ENCODE peak calls at places on chromosomes 2 and 18, in four cellular contexts. S is fibroblast of lung, O is mammary epithelial cell, R is A673. I is an unnamed sample.

GRCh38 chr18:62438402-62438801 is 84.4 kb upstream of the ZCCHC2 start:
- DNase-seq in S (no peak), O (no peak), R (no peak), I (no peak)

GRCh38 chr2:163155279-163155883 is 316.8 kb upstream of the KCNH7 start:
- DNase-seq in S (peak), O (peak), R (peak), I (peak)

GRCh38 chr2:1653956-1654695 is 90.2 kb downstream of the PXDN start:
- DNase-seq in S (peak), O (no peak), R (no peak), I (no peak)

GRCh38 chr2:233468746-233469110 is 97.9 kb downstream of the USP40 start:
- DNase-seq in S (no peak), O (no peak), R (no peak), I (no peak)

GRCh38 chr2:69095246-69095645 is 82.3 kb downstream of the ANTXR1 start:
- DNase-seq in S (peak), O (no peak), R (peak), I (no peak)

GRCh38 chr2:237674731-237675276 is 47.4 kb downstream of the LRRFIP1 start:
- DNase-seq in S (peak), O (peak), R (peak), I (peak)

GRCh38 chr2:20485989-20486388 is 39.1 kb downstream of the RHOB start:
- DNase-seq in S (no peak), O (no peak), R (no peak), I (no peak)

GRCh38 chr2:198973181-198973580 is 484.6 kb downstream of the SATB2 start:
- DNase-seq in S (no peak), O (no peak), R (no peak), I (peak)

GRCh38 chr2:10579441-10580169 is 110.2 kb downstream of the NOL10 start:
- DNase-seq in S (no peak), O (peak), R (no peak), I (no peak)

GRCh38 chr18:78554944-78555608 is 424.5 kb upstream of the SALL3 start:
- DNase-seq in S (no peak), O (no peak), R (no peak), I (no peak)

GRCh38 chr2:170596576-170596975 is 118.6 kb upstream of the SP5 start:
- DNase-seq in S (no peak), O (no peak), R (no peak), I (no peak)

GRCh38 chr2:207243601-207244000 is 77.9 kb upstream of the KLF7 start:
- DNase-seq in S (no peak), O (peak), R (no peak), I (peak)

GRCh38 chr2:58973831-58974281 is 732.7 kb upstream of the FANCL start:
- DNase-seq in S (no peak), O (no peak), R (no peak), I (no peak)

GRCh38 chr2:178756843-178757242 is 50.4 kb downstream of the TTN start:
- DNase-seq in S (peak), O (peak), R (no peak), I (no peak)

GRCh38 chr2:144198116-144198515 is 321.8 kb downstream of the ZEB2 start:
- DNase-seq in S (peak), O (peak), R (peak), I (no peak)

GRCh38 chr18:76657428-76657827 is 162.4 kb upstream of the ZNF516 start:
- DNase-seq in S (no peak), O (no peak), R (peak), I (no peak)

GRCh38 chr2:58535182-58535581 is 294.1 kb upstream of the FANCL start:
- DNase-seq in S (no peak), O (no peak), R (peak), I (no peak)

GRCh38 chr2:50514881-50515280 is 517.1 kb downstream of the NRXN1 start:
- DNase-seq in S (no peak), O (no peak), R (no peak), I (no peak)

GRCh38 chr2:237060518-237061312 is 25.0 kb upstream of the COPS8 start:
- DNase-seq in S (peak), O (peak), R (peak), I (peak)

GRCh38 chr2:217972490-217972889 is 30.3 kb downstream of the TNS1 start:
- DNase-seq in S (peak), O (no peak), R (no peak), I (no peak)

GRCh38 chr2:133489641-133490411 is 78.4 kb downstream of the NCKAP5 start:
- DNase-seq in S (peak), O (no peak), R (peak), I (no peak)

GRCh38 chr2:204492417-204492816 is 52.9 kb upstream of the PARD3B start:
- DNase-seq in S (no peak), O (no peak), R (no peak), I (no peak)

GRCh38 chr18:48997985-48998831 is 47.4 kb upstream of the SMAD7 start:
- DNase-seq in S (peak), O (peak), R (peak), I (no peak)

GRCh38 chr2:160270571-160271113 is 70.6 kb upstream of the ITGB6 start:
- DNase-seq in S (no peak), O (no peak), R (no peak), I (no peak)

GRCh38 chr2:223837290-223838061 is at the start of gene AP1S3:
- DNase-seq in S (peak), O (peak), R (peak), I (peak)

GRCh38 chr2:200778038-200778437 is 33.7 kb upstream of the BZW1 start:
- DNase-seq in S (no peak), O (no peak), R (peak), I (no peak)

GRCh38 chr18:55338955-55339662 is 248.9 kb downstream of the TCF4 start:
- DNase-seq in S (peak), O (no peak), R (peak), I (no peak)

GRCh38 chr2:174210861-174211260 is 37.5 kb downstream of the OLA1 start:
- DNase-seq in S (no peak), O (no peak), R (no peak), I (no peak)

GRCh38 chr2:239181074-239181581 is 219.7 kb downstream of the HDAC4 start:
- DNase-seq in S (no peak), O (no peak), R (no peak), I (no peak)

GRCh38 chr18:63869851-63870250 is 17.7 kb upstream of the SERPINB2 start:
- DNase-seq in S (no peak), O (peak), R (no peak), I (no peak)

GRCh38 chr2:29223851-29224692 is 108.9 kb downstream of the CLIP4 start:
- DNase-seq in S (peak), O (peak), R (peak), I (no peak)

GRCh38 chr2:105834931-105835330 is 90.2 kb downstream of the NCK2 start:
- DNase-seq in S (no peak), O (no peak), R (no peak), I (peak)

GRCh38 chr18:57439985-57440330 is 4.8 kb downstream of the ONECUT2 start:
- DNase-seq in S (no peak), O (no peak), R (no peak), I (no peak)

GRCh38 chr18:57438669-57439616 is 3.8 kb downstream of the ONECUT2 start:
- DNase-seq in S (no peak), O (no peak), R (no peak), I (no peak)

GRCh38 chr18:57441395-57441794 is 6.2 kb downstream of the ONECUT2 start:
- DNase-seq in S (no peak), O (peak), R (no peak), I (no peak)

GRCh38 chr18:57439617-57439975 is 4.4 kb downstream of the ONECUT2 start:
- DNase-seq in S (no peak), O (no peak), R (no peak), I (no peak)

GRCh38 chr18:57440331-57441101 is 5.3 kb downstream of the ONECUT2 start:
- DNase-seq in S (no peak), O (no peak), R (no peak), I (no peak)
- TF ChIP-seq EZH2 in S (peak), O (peak), R (peak), I (no peak)

GRCh38 chr2:230852113-230852512 is 12.6 kb upstream of the ITM2C start:
- DNase-seq in S (no peak), O (no peak), R (no peak), I (no peak)

GRCh38 chr2:230846360-230846759 is 18.4 kb upstream of the ITM2C start:
- DNase-seq in S (no peak), O (no peak), R (no peak), I (no peak)

GRCh38 chr2:230850358-230850658 is 14.4 kb upstream of the ITM2C start:
- DNase-seq in S (no peak), O (no peak), R (no peak), I (no peak)

GRCh38 chr2:230847883-230848388 is 16.8 kb upstream of the ITM2C start:
- DNase-seq in S (peak), O (peak), R (peak), I (peak)

DNA sequence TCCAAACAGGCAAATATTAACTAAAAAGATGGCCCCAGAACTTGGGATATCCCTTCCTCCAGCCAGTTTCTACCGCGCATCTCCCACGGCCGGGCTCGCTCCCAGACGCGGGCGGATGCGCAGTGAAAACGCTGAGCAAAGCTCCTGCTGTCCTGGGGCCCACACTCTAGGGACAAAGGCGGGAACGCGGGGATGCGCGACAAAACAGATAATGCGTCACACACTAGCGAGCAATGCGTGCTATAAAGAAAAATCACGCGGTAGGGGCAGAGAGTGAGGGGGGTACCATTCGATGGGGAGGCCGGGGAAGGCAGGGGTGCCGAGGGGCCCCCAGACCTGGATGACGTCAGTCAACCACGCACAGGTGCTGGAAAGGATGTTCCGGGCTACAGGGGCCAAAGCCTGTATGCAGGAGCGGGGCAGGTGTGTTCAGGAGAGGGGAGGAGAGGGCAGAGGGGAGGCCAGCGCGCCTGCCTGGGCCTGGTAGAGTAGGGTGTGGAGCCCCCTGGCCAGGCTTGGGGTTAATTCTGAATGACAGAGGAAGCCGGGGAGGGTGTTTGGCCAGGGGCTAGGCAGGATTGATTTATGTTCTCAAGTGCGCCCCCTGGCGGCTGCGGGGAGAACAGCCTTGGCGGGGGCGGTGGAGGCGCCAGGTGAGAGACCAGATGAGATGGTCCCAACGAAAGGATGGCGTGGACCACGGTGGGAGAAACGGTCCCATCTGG is 14.9 kb upstream of the ITM2C start:
- DNase-seq in S (no peak), O (no peak), R (peak), I (peak)
- TF ChIP-seq EZH2 in S (no peak), O (no peak), R (no peak), I (no peak)

GRCh38 chr2:230156782-230157181 is 63.0 kb downstream of the SP110 start:
- DNase-seq in S (no peak), O (no peak), R (no peak), I (no peak)

GRCh38 chr2:230157300-230157699 is 62.5 kb downstream of the SP110 start:
- DNase-seq in S (no peak), O (no peak), R (no peak), I (no peak)

GRCh38 chr2:230153390-230153976 is 66.3 kb downstream of the SP110 start:
- DNase-seq in S (no peak), O (no peak), R (no peak), I (no peak)

GRCh38 chr2:230152334-230152733 is 67.5 kb downstream of the SP110 start:
- DNase-seq in S (no peak), O (no peak), R (no peak), I (no peak)

DNA sequence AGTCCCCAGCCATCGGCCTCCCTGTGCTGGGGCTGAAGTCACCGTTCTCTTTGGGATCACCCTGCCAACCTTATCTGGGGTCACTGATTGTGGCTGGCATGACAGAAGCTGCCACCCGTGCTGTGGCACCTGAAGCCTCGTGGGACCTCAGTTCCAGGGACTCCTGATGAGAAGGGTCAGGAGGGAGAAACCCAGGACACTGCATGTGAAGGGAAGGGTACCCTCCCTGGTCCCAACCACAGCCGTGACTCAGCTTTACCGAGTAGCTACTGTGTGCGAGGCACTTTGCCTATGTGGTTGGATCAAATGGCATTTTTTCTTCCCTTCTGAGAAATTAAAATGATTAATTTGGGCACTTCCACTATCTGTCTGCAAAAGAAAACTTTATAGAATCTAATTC is 64.4 kb downstream of the SP110 start:
- DNase-seq in S (no peak), O (no peak), R (no peak), I (no peak)
- TF ChIP-seq EZH2 in S (no peak), O (no peak), R (no peak), I (no peak)

DNA sequence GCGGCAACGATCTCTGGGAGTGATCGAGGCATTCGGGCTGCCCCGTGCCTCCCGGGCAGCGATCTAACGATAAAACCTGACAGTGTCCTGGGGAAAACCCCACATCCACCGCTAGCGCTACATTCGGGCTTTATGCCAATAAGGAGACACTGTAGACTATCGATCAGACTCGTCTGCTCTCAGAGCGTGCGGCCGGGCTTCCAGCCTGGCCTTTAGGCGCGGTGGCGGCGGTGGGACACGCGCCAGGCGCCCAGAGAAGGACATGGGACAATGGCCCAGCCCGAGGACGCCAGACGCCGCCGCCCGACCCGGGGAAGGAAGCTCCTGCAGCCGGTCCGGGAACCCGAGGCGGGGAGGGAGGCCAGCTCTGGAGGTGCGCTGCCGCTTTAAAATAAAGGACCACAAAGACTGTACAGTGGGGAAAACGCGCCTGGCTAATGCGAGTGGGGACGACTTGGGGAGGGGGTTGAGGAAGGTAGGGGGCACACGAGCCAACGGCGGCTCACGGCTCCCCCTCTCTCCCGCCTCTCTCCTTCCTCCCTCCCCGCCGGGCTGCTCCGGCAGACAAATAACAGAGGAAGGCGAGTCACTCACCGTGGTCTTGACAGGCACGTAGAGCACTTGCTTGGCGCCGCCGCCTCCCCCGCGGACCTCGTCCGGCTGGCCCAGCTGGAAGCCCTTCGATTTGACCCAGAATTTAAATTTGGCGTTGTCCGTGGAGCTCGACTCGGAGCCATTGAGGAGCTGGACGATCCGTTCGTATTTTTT is 2.1 kb downstream of the NOL4 start:
- DNase-seq in S (no peak), O (peak), R (peak), I (peak)
- TF ChIP-seq EZH2 in S (no peak), O (peak), R (no peak), I (no peak)

GRCh38 chr18:50193796-50194622 is 938 bp downstream of the MYO5B start:
- DNase-seq in S (no peak), O (no peak), R (no peak), I (peak)
- TF ChIP-seq EZH2 in S (peak), O (no peak), R (peak), I (no peak)

I was measured in MM.1S.